ENCODE peak calls at places on chromosomes 6 and 20, in nine cellular contexts. Q is sigmoid colon, U is stomach, A is uterus, X is mesothelial cell of epicardium, B is GM20000, F is HFFc6, G is H9, I is lower lobe of right lung. K is an unnamed sample.
A peak's percentile ranks its signal among the peaks of the same experiment; 100 is the strongest.

GRCh38 chr6:110348956-110349565 is 9.1 kb downstream of the METTL24 start:
- DNase-seq in Q (no peak), U (no peak), A (no peak), X (no peak), B (no peak), F (no peak), G (no peak), I (no peak), K (no peak)

GRCh38 chr6:2915150-2915549 is 12.0 kb upstream of the SERPINB9 start:
- DNase-seq in Q (no peak), U (no peak), A (no peak), X (no peak), B (no peak), F (no peak), G (peak; percentile 15), I (no peak), K (peak; percentile 38)

GRCh38 chr6:76644231-76644630 is 571.8 kb upstream of the IMPG1 start:
- DNase-seq in Q (no peak), U (no peak), A (no peak), X (no peak), B (no peak), F (no peak), G (no peak), I (no peak), K (no peak)

GRCh38 chr6:131694832-131695426 is 6.3 kb downstream of the OR2A4 start:
- DNase-seq in Q (no peak), U (peak; percentile 42), A (peak; percentile 62), X (peak; percentile 44), B (peak; percentile 65), F (peak; percentile 61), G (peak; percentile 71), I (no peak), K (peak; percentile 86)

GRCh38 chr6:78810698-78811097 is 56.7 kb upstream of the IRAK1BP1 start:
- DNase-seq in Q (no peak), U (no peak), A (no peak), X (no peak), B (no peak), F (no peak), G (no peak), I (no peak), K (no peak)

GRCh38 chr6:29892696-29893095 is 49.6 kb upstream of the HLA-A start:
- DNase-seq in Q (no peak), U (no peak), A (no peak), X (no peak), B (no peak), F (peak; percentile 10), G (no peak), I (no peak), K (no peak)

GRCh38 chr20:61913423-61914225 is 152.1 kb downstream of the TAF4 start:
- DNase-seq in Q (no peak), U (no peak), A (no peak), X (no peak), B (peak; percentile 57), F (no peak), G (no peak), I (peak; percentile 29), K (no peak)

GRCh38 chr6:89582669-89583325 is 55.8 kb downstream of the LYRM2 start:
- DNase-seq in Q (no peak), U (no peak), A (no peak), X (no peak), B (no peak), F (no peak), G (no peak), I (no peak), K (no peak)

GRCh38 chr6:156686429-156686939 is 90.7 kb upstream of the ARID1B start:
- DNase-seq in Q (peak; percentile 66), U (peak; percentile 37), A (no peak), X (no peak), B (peak; percentile 56), F (peak; percentile 46), G (peak; percentile 49), I (peak; percentile 49), K (no peak)

GRCh38 chr6:156691018-156691417 is 86.2 kb upstream of the ARID1B start:
- DNase-seq in Q (no peak), U (no peak), A (no peak), X (no peak), B (peak; percentile 77), F (no peak), G (no peak), I (no peak), K (no peak)

GRCh38 chr6:156687875-156688549 is 89.2 kb upstream of the ARID1B start:
- DNase-seq in Q (peak; percentile 62), U (peak; percentile 29), A (no peak), X (no peak), B (peak; percentile 48), F (peak; percentile 25), G (peak; percentile 63), I (peak; percentile 47), K (no peak)

GRCh38 chr6:156686940-156687874 is 90.0 kb upstream of the ARID1B start:
- DNase-seq in Q (peak; percentile 97), U (peak; percentile 91), A (peak; percentile 91), X (peak; percentile 83), B (peak; percentile 98), F (peak; percentile 81), G (peak; percentile 61), I (peak; percentile 92), K (peak; percentile 97)

GRCh38 chr6:156689656-156690055 is 87.5 kb upstream of the ARID1B start:
- DNase-seq in Q (no peak), U (no peak), A (no peak), X (no peak), B (no peak), F (no peak), G (no peak), I (no peak), K (no peak)
- TF ChIP-seq CTCF in Q (no peak), U (no peak), A (no peak), X (no peak), B (no peak), F (no peak), G (no peak), I (no peak), K (no peak)

GRCh38 chr20:49029203-49029602 is 16.9 kb upstream of the CSE1L start:
- DNase-seq in Q (no peak), U (no peak), A (no peak), X (no peak), B (no peak), F (no peak), G (no peak), I (no peak), K (no peak)

GRCh38 chr20:49030954-49031619 is 15.0 kb upstream of the CSE1L start:
- DNase-seq in Q (peak; percentile 72), U (no peak), A (peak; percentile 52), X (no peak), B (no peak), F (no peak), G (no peak), I (peak; percentile 61), K (no peak)

GRCh38 chr20:49024220-49024619 is 21.9 kb upstream of the CSE1L start:
- DNase-seq in Q (no peak), U (no peak), A (no peak), X (no peak), B (no peak), F (no peak), G (no peak), I (no peak), K (no peak)

GRCh38 chr20:49032455-49032854 is 13.7 kb upstream of the CSE1L start:
- DNase-seq in Q (no peak), U (no peak), A (no peak), X (no peak), B (no peak), F (no peak), G (no peak), I (no peak), K (no peak)

GRCh38 chr20:49028684-49029083 is 17.4 kb upstream of the CSE1L start:
- DNase-seq in Q (no peak), U (no peak), A (no peak), X (no peak), B (no peak), F (peak; percentile 38), G (no peak), I (no peak), K (no peak)
- TF ChIP-seq CTCF in Q (no peak), U (no peak), A (no peak), X (no peak), B (no peak), F (peak; percentile 69), G (peak; percentile 65), I (no peak), K (peak; percentile 52)

GRCh38 chr20:50792708-50793574 is 1.9 kb upstream of the BCAS4 start:
- DNase-seq in Q (no peak), U (no peak), A (no peak), X (no peak), B (no peak), F (no peak), G (no peak), I (no peak), K (no peak)

GRCh38 chr20:50794181-50794845 is 548 bp upstream of the BCAS4 start:
- DNase-seq in Q (no peak), U (no peak), A (peak; percentile 34), X (no peak), B (no peak), F (no peak), G (no peak), I (peak; percentile 43), K (no peak)

GRCh38 chr20:50797142-50797541 is 2.3 kb downstream of the BCAS4 start:
- DNase-seq in Q (peak; percentile 18), U (no peak), A (no peak), X (no peak), B (no peak), F (no peak), G (no peak), I (no peak), K (no peak)

GRCh38 chr20:50798650-50799049 is 3.8 kb downstream of the BCAS4 start:
- DNase-seq in Q (no peak), U (no peak), A (no peak), X (no peak), B (no peak), F (peak; percentile 46), G (no peak), I (no peak), K (no peak)

DNA sequence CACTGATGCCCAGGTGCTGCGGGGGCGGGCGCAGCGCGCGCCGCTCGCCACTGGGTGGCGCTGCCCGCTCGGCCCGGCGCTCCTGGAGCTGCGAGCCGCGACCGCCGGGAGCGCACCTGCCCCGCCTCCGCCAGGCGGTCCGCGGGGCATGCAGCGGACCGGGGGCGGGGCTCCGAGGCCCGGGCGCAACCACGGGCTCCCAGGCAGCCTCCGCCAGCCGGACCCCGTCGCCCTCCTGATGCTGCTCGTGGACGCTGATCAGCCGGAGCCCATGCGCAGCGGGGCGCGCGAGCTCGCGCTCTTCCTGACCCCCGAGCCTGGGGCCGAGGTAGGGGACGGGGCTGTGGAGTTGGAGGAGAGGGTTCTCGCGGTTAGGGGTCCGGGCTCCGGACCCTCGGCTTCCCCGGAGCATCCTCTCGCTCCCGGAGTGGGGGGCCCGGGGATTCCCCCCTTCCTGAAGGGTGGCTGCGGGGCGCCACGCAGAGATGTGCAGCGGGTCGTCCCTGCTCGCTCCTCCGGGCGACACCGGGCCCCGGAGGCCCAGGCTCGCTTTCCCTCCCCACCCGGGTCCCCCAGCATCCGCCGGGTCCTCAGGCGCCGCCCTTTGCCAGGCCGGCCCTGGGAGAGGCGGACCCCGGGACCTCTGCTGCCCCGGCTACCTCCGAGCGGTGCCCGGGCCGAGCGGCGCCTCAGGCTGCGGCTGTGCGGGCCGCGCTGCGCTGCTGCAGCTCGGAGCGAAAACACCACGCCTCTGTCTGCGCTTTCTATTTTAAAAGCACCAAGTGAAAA is at the start of gene BCAS4:
- DNase-seq in Q (peak; percentile 83), U (peak; percentile 84), A (peak; percentile 61), X (peak; percentile 87), B (peak; percentile 98), F (peak; percentile 64), G (peak; percentile 93), I (peak; percentile 80), K (peak; percentile 94)
- TF ChIP-seq CTCF in Q (no peak), U (peak; percentile 88), A (peak; percentile 98), X (peak; percentile 81), B (peak; percentile 98), F (peak; percentile 89), G (no peak), I (peak; percentile 77), K (peak; percentile 87)

DNA sequence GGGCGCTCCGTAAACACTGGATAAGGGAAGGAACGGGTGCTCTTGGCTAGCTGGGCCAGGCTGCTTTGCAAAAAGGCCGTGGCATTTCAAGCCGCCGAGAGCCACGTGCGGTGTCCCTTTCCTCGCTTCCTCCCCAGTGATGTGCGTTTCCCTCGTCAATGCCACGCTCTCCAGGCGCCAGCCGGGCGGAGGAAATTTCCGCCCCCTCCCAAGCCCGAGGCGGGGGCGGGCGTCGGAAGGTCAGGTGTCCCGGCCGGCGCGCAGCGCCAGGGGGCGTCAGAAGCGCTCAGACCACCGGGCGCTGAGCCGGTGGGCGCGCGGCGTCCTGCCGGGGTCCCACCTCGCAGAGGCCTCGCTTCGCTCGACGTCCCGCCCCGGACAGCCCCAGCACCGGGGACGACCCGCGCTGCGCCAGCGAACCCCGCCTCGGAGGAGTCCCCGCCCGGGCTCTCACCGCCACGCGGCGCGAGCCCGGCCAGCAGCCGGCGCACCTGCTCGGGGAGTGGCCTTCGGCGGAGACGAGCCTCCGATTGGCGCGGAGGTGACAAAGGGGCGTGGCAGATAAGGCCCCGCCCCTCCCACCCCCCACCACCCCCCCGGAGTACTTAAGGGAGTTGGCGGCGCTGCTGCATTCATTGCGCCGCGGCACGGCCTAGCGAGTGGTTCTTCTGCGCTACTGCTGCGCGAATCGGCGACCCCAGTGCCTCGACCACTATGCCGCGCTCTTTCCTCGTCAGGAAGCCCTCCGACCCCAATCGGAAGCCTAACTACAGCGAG is at the start of gene SNAI1:
- DNase-seq in Q (peak; percentile 92), U (peak; percentile 86), A (peak; percentile 72), X (peak; percentile 85), B (peak; percentile 99), F (peak; percentile 71), G (peak; percentile 91), I (peak; percentile 83), K (peak; percentile 92)
- TF ChIP-seq CTCF in Q (no peak), U (peak; percentile 44), A (peak; percentile 65), X (peak; percentile 47), B (no peak), F (peak; percentile 78), G (peak; percentile 73), I (peak; percentile 61), K (peak; percentile 68)

K was measured in osteocyte.